ENCODE peak calls at places on chromosome 10, in six cellular contexts. E is cardiac fibroblast, Y is astrocyte of the spinal cord, K is BE2C, Q is breast epithelium, W is fibroblast of lung. G is an unnamed sample.

GRCh38 chr10:107126668-107127067 is 37.8 kb downstream of the SORCS1 start:
- DNase-seq in E (no peak), Y (no peak), K (peak), Q (no peak), W (no peak), G (no peak)

GRCh38 chr10:133467286-133467911 is 13.7 kb downstream of the SCART1 start:
- DNase-seq in E (no peak), Y (no peak), K (no peak), Q (no peak), W (no peak), G (no peak)

GRCh38 chr10:44334621-44335184 is 50.2 kb downstream of the CXCL12 start:
- DNase-seq in E (peak), Y (peak), K (peak), Q (no peak), W (peak), G (no peak)

GRCh38 chr10:72334832-72335393 is 19.8 kb downstream of the DNAJB12 start:
- DNase-seq in E (peak), Y (peak), K (peak), Q (peak), W (peak), G (peak)

GRCh38 chr10:35564276-35564982 is 40.7 kb upstream of the GJD4 start:
- DNase-seq in E (peak), Y (peak), K (no peak), Q (no peak), W (peak), G (no peak)

GRCh38 chr10:68446179-68446578 is 25.6 kb downstream of the DNA2 start:
- DNase-seq in E (no peak), Y (no peak), K (no peak), Q (no peak), W (no peak), G (no peak)

GRCh38 chr10:122152544-122152943 is 118.6 kb upstream of the BTBD16 start:
- DNase-seq in E (peak), Y (peak), K (no peak), Q (no peak), W (peak), G (no peak)

GRCh38 chr10:61835069-61835908 is 66.2 kb upstream of the ARID5B start:
- DNase-seq in E (peak), Y (peak), K (peak), Q (no peak), W (peak), G (peak)

GRCh38 chr10:5484205-5484604 is 15.2 kb downstream of the CALML5 start:
- DNase-seq in E (peak), Y (no peak), K (no peak), Q (no peak), W (peak), G (no peak)

GRCh38 chr10:24873281-24873683 is 79.1 kb downstream of the PRTFDC1 start:
- DNase-seq in E (peak), Y (peak), K (no peak), Q (no peak), W (peak), G (no peak)

GRCh38 chr10:114523876-114524275 is 119.6 kb upstream of the AFAP1L2 start:
- DNase-seq in E (no peak), Y (no peak), K (no peak), Q (no peak), W (no peak), G (no peak)

GRCh38 chr10:103911021-103911459 is 6.9 kb downstream of the STN1 start:
- DNase-seq in E (no peak), Y (no peak), K (no peak), Q (no peak), W (no peak), G (no peak)

GRCh38 chr10:7507887-7508726 is 97.3 kb upstream of the SFMBT2 start:
- DNase-seq in E (no peak), Y (no peak), K (no peak), Q (no peak), W (no peak), G (no peak)

GRCh38 chr10:96496281-96496925 is 17.3 kb downstream of the TLL2 start:
- DNase-seq in E (peak), Y (peak), K (no peak), Q (no peak), W (peak), G (no peak)

GRCh38 chr10:18438356-18439126 is 212.8 kb downstream of the NSUN6 start:
- DNase-seq in E (no peak), Y (no peak), K (no peak), Q (no peak), W (no peak), G (no peak)

GRCh38 chr10:5413012-5413938 is 918 bp downstream of the NET1 start:
- DNase-seq in E (peak), Y (peak), K (no peak), Q (no peak), W (peak), G (no peak)

GRCh38 chr10:57049096-57049495 is 688.0 kb upstream of the ZWINT start:
- DNase-seq in E (no peak), Y (no peak), K (no peak), Q (no peak), W (no peak), G (no peak)

GRCh38 chr10:91604462-91604935 is 28.4 kb downstream of the PPP1R3C start:
- DNase-seq in E (no peak), Y (no peak), K (no peak), Q (no peak), W (no peak), G (no peak)
- TF ChIP-seq CTCF in E (peak), Y (peak), K (peak), Q (no peak), W (no peak), G (no peak)

DNA sequence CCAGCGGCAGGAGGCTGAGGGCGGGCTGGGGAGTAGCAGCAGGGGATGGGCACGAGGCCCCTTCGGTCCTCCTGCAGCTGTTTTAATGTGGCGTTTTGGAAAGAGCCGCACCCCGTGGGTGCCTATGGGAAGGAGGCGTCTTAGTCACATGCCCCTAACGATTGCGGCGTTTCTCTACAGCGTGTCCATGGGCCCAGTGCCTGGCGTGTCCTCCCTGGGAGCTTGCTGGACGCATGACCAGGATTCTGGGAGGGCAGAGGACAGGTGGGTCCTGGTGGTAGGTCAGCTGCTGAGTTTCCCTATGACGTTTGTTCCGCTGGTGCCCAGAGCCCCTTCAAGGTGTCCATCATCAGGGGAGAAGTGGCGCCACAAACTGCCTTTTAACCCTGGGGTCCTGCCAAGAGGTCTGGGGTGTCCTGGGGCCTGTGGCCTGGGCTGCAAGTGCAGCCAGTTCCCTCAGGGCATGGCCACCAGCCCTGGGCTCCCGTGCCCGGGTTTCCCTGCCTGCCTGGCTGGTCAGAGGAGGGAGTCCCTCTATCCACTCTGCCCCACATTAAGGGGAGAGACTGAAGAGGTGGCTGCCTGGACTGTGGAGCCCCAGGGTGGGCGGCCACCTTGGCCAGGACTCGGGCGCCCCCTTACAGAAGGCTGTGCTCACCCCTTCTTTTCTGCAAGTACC is 48.7 kb downstream of the PWWP2B start:
- DNase-seq in E (no peak), Y (no peak), K (no peak), Q (no peak), W (no peak), G (no peak)
- H3K4me3 ChIP-seq in E (no peak), Y (no peak), K (no peak), Q (no peak), W (no peak), G (no peak)

GRCh38 chr10:12847361-12847975 is 154.0 kb downstream of the CCDC3 start:
- DNase-seq in E (no peak), Y (no peak), K (peak), Q (no peak), W (no peak), G (no peak)
- TF ChIP-seq CTCF in E (no peak), Y (peak), K (peak), Q (no peak), W (no peak), G (peak)

DNA sequence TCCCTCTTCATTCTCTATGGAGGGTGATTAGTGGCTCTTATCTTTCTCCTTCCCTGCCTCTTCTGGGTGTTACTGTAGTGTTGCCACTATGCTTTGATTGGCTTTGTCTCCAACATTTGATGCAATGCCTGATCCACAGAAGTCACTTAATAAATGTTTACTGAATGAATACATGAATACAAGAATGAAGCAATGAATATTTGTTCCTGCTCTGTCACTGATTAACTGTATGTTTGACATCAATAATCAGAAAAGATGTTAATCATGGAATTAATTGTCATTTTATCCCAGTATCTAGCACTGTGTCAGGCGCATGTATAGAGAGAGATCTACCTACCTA is 4.3 kb downstream of the ANK3 start:
- DNase-seq in E (peak), Y (no peak), K (no peak), Q (no peak), W (no peak), G (no peak)
- H3K4me3 ChIP-seq in E (no peak), Y (no peak), K (no peak), Q (no peak), W (no peak), G (no peak)

DNA sequence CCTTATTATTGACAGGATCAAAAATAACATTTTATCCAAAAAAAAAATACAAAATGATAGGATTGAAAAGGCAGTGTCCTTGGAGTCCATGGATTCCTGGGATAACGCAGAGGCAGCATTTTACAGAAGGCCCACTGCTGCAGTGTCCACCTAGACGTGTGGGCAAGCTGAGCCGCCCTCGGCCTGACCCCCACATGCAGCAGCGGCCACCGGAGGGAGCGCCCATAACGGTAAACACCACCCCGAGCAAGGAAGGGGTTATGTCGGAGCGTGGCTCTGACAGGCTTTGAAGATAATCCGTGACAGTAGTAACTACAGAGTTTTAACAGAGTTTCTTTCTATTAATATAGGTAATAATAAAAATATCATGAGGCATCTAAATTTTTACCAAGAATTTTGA is 45.3 kb upstream of the PITRM1 start:
- DNase-seq in E (no peak), Y (no peak), K (no peak), Q (no peak), W (no peak), G (no peak)
- TF ChIP-seq CTCF in E (no peak), Y (no peak), K (no peak), Q (no peak), W (no peak), G (no peak)

DNA sequence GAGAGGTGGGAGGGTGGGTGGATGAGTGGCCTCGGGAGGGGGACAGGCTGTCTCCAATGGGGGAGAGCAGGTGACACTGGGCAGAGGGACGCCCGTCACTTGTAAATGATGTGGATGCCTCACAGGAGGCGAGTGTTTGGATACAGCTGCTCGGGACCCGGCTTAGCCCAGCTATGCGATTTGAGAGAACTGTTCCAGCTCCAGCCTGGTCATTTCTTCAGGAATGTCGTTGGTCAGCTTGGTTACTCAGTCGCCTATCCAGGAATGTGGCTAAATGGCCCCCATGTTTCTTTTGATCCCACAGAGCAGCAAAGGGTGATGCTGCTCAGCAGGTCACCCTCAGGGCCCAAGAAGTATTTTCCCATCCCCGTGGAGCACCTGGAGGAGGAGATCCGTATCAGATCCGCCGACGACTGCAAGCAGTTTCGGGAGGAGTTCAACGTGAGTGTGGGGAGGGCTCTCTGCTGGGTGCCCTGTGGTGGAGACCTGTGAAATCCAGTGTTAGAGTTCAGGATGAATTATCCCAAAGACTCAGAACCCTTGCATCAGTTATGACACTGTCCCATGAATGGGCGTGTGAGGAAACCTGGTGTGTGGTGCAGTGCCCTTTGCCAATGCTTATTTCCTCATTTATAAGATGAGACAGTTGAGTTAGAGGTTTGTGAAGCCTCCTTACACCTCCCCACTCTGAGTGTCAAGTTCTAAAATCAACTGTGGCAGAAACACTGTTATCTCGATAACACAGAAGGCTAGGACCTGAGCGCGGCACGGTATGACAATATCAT is 76.8 kb downstream of the MKI67 start:
- DNase-seq in E (no peak), Y (no peak), K (no peak), Q (no peak), W (no peak), G (no peak)
- H3K4me3 ChIP-seq in E (no peak), Y (no peak), K (no peak), Q (peak), W (no peak), G (no peak)

GRCh38 chr10:83991986-83992753 is 147.1 kb upstream of the GHITM start:
- DNase-seq in E (peak), Y (no peak), K (peak), Q (no peak), W (no peak), G (no peak)
- TF ChIP-seq CTCF in E (no peak), Y (peak), K (peak), Q (no peak), W (no peak), G (peak)

GRCh38 chr10:119104653-119105024 is 726 bp downstream of the DENND10 start:
- DNase-seq in E (no peak), Y (no peak), K (peak), Q (no peak), W (peak), G (no peak)

GRCh38 chr10:119103241-119103640 is 672 bp upstream of the DENND10 start:
- DNase-seq in E (no peak), Y (no peak), K (no peak), Q (no peak), W (no peak), G (no peak)

GRCh38 chr10:119103687-119104652 is at the start of gene DENND10:
- DNase-seq in E (peak), Y (peak), K (peak), Q (peak), W (peak), G (no peak)

GRCh38 chr10:119105155-119105554 is 1.2 kb downstream of the DENND10 start:
- DNase-seq in E (no peak), Y (no peak), K (no peak), Q (no peak), W (no peak), G (no peak)
- H3K4me3 ChIP-seq in E (peak), Y (peak), K (peak), Q (no peak), W (peak), G (peak)

GRCh38 chr10:78952686-78953085 is 116.1 kb upstream of the ZMIZ1 start:
- DNase-seq in E (peak), Y (peak), K (no peak), Q (no peak), W (peak), G (no peak)
- TF ChIP-seq CTCF in E (peak), Y (peak), K (no peak), Q (no peak), W (no peak), G (no peak)

DNA sequence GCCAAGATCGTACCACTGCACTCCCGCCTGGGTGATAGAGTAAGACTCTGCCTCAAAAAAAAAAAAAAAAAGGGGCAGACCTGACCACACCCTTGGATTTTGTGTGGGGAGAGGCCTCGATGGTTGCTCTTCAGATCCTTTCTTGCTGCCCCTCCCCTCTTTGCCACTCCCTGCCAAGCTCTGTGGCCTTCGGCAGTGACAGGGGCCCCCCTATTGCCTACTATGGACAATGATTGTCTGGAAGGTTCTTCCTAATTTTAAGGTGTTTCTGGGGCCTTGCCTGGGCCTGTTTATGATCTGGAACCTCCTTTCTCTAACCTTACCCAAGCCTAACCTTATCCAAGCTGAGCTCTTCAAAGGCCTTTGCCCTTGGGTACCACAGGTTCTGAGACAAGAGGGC is 766 bp downstream of the PRF1 start:
- DNase-seq in E (no peak), Y (no peak), K (no peak), Q (no peak), W (no peak), G (no peak)
- H3K4me3 ChIP-seq in E (no peak), Y (no peak), K (no peak), Q (no peak), W (no peak), G (no peak)

G was measured in GM12864.